ENCODE peak calls at places on chromosomes 5 and 9, in nine cellular contexts. G, U, F, C, N, H, Z, Y and K are unnamed samples.

GRCh38 chr9:127138444-127138843 is 16.0 kb upstream of the ANGPTL2 start:
- DNase-seq in G (no peak), U (no peak), F (no peak), C (no peak), N (no peak), H (no peak), Z (no peak), Y (no peak), K (no peak)

GRCh38 chr9:91071185-91071990 is 269.8 kb downstream of the SYK start:
- DNase-seq in G (no peak), U (peak), F (no peak), C (no peak), N (peak), H (peak), Z (peak), Y (no peak), K (no peak)

GRCh38 chr9:4339357-4339756 is 39.5 kb upstream of the GLIS3 start:
- DNase-seq in G (peak), U (peak), F (peak), C (peak), N (peak), H (peak), Z (peak), Y (peak), K (peak)

GRCh38 chr5:112636288-112636731 is 101.4 kb upstream of the APC start:
- DNase-seq in G (no peak), U (no peak), F (no peak), C (no peak), N (no peak), H (no peak), Z (no peak), Y (no peak), K (no peak)

GRCh38 chr5:81717815-81718214 is 33.1 kb downstream of the SSBP2 start:
- DNase-seq in G (no peak), U (no peak), F (no peak), C (no peak), N (no peak), H (peak), Z (no peak), Y (no peak), K (no peak)

GRCh38 chr9:134375430-134376385 is 49.5 kb downstream of the RXRA start:
- DNase-seq in G (no peak), U (peak), F (no peak), C (peak), N (no peak), H (peak), Z (no peak), Y (peak), K (peak)

GRCh38 chr9:112486221-112487007 is at the start of gene KIAA1958:
- DNase-seq in G (peak), U (peak), F (peak), C (peak), N (peak), H (peak), Z (peak), Y (peak), K (peak)

GRCh38 chr9:36298566-36298965 is 40.3 kb upstream of the GNE start:
- DNase-seq in G (no peak), U (no peak), F (no peak), C (no peak), N (no peak), H (no peak), Z (no peak), Y (no peak), K (no peak)

GRCh38 chr9:93308158-93308602 is 124.2 kb downstream of the WNK2 start:
- DNase-seq in G (no peak), U (no peak), F (no peak), C (no peak), N (no peak), H (no peak), Z (no peak), Y (no peak), K (no peak)

GRCh38 chr9:38125889-38126288 is 56.9 kb upstream of the SHB start:
- DNase-seq in G (no peak), U (no peak), F (no peak), C (no peak), N (no peak), H (no peak), Z (no peak), Y (no peak), K (no peak)

GRCh38 chr9:115015018-115015635 is 84.7 kb upstream of the TNFSF8 start:
- DNase-seq in G (no peak), U (peak), F (peak), C (peak), N (peak), H (peak), Z (peak), Y (peak), K (peak)

GRCh38 chr9:115012476-115012875 is 82.1 kb upstream of the TNFSF8 start:
- DNase-seq in G (no peak), U (no peak), F (no peak), C (no peak), N (no peak), H (no peak), Z (no peak), Y (no peak), K (no peak)

GRCh38 chr9:115014438-115014837 is 84.0 kb upstream of the TNFSF8 start:
- DNase-seq in G (no peak), U (no peak), F (no peak), C (no peak), N (no peak), H (no peak), Z (no peak), Y (no peak), K (no peak)

GRCh38 chr9:115016369-115016768 is 86.0 kb upstream of the TNFSF8 start:
- DNase-seq in G (no peak), U (no peak), F (no peak), C (no peak), N (no peak), H (no peak), Z (no peak), Y (no peak), K (no peak)

GRCh38 chr9:115013998-115014397 is 83.6 kb upstream of the TNFSF8 start:
- DNase-seq in G (no peak), U (peak), F (peak), C (peak), N (peak), H (peak), Z (peak), Y (peak), K (peak)
- TF ChIP-seq MAX in G (no peak), U (no peak), F (no peak), C (no peak), N (no peak), H (no peak), Z (no peak), Y (no peak), K (peak)

GRCh38 chr5:157213527-157214243 is 33.0 kb downstream of the ITK start:
- DNase-seq in G (no peak), U (no peak), F (no peak), C (no peak), N (no peak), H (no peak), Z (no peak), Y (no peak), K (no peak)

GRCh38 chr5:157216395-157217142 is 35.9 kb downstream of the ITK start:
- DNase-seq in G (no peak), U (no peak), F (no peak), C (no peak), N (no peak), H (no peak), Z (no peak), Y (no peak), K (no peak)

GRCh38 chr5:157214399-157214798 is 33.8 kb downstream of the ITK start:
- DNase-seq in G (no peak), U (no peak), F (no peak), C (no peak), N (no peak), H (no peak), Z (no peak), Y (no peak), K (no peak)

GRCh38 chr5:157215826-157216167 is 35.2 kb downstream of the ITK start:
- DNase-seq in G (no peak), U (no peak), F (no peak), C (no peak), N (no peak), H (no peak), Z (no peak), Y (no peak), K (no peak)

DNA sequence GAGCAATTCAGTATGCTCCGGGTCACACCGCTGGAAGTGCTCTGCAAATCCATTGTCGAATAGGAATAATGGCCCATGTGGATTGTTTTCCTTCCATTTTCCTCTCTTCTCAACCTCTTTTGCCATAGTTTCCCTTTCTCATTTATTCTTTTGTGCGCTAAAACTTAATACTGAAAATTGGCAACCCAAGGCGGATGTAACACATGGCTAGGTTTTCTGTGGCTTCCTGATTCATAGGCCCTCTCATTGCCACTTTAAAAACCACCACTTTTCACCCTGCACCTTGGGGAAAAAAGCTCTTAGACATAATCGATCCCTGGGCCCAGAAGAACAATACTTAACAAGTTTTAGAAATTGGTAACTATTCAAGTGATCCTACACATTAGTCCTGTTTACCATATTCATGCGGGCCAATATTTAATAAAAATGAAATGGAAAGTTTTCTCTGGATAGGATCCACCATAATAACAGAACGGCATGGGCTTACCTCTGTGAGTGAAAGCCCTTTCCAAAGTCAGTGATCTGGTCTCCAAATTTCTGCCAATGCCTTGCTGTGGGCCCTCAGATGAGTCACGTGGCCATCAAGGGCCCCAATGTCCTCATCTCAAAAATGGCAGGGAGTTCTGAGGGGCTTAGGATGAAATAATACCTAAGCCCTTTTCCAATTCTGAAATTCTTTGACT is 34.6 kb downstream of the ITK start:
- DNase-seq in G (peak), U (no peak), F (no peak), C (no peak), N (no peak), H (no peak), Z (no peak), Y (no peak), K (no peak)
- H3K4me3 ChIP-seq in G (peak), U (no peak), F (no peak), C (no peak), N (no peak), H (no peak), Z (no peak), Y (no peak), K (no peak)

GRCh38 chr5:103424008-103424407 is 138.6 kb downstream of the NUDT12 start:
- DNase-seq in G (no peak), U (no peak), F (no peak), C (no peak), N (no peak), H (no peak), Z (no peak), Y (no peak), K (no peak)
- TF ChIP-seq MAX in G (no peak), U (no peak), F (no peak), C (no peak), N (no peak), H (no peak), Z (no peak), Y (no peak), K (no peak)

GRCh38 chr9:101254733-101255473 is 129.9 kb downstream of the BAAT start:
- DNase-seq in G (no peak), U (peak), F (no peak), C (no peak), N (no peak), H (no peak), Z (peak), Y (no peak), K (no peak)
- H3K4me3 ChIP-seq in G (no peak), U (no peak), F (no peak), C (no peak), N (no peak), H (no peak), Z (no peak), Y (no peak), K (no peak)

GRCh38 chr5:1432296-1432695 is 12.9 kb downstream of the SLC6A3 start:
- DNase-seq in G (no peak), U (no peak), F (no peak), C (no peak), N (no peak), H (no peak), Z (no peak), Y (peak), K (no peak)

GRCh38 chr5:1430121-1430795 is 15.0 kb downstream of the SLC6A3 start:
- DNase-seq in G (no peak), U (no peak), F (no peak), C (no peak), N (no peak), H (no peak), Z (no peak), Y (no peak), K (no peak)

GRCh38 chr5:1429501-1429900 is 15.7 kb downstream of the SLC6A3 start:
- DNase-seq in G (no peak), U (no peak), F (no peak), C (no peak), N (no peak), H (peak), Z (no peak), Y (no peak), K (no peak)

GRCh38 chr5:1431896-1432295 is 13.3 kb downstream of the SLC6A3 start:
- DNase-seq in G (no peak), U (no peak), F (no peak), C (no peak), N (no peak), H (no peak), Z (no peak), Y (no peak), K (no peak)

GRCh38 chr5:1431021-1431811 is 14.0 kb downstream of the SLC6A3 start:
- DNase-seq in G (no peak), U (no peak), F (no peak), C (no peak), N (no peak), H (no peak), Z (no peak), Y (peak), K (no peak)
- TF ChIP-seq MAX in G (no peak), U (no peak), F (no peak), C (no peak), N (no peak), H (no peak), Z (no peak), Y (no peak), K (no peak)

DNA sequence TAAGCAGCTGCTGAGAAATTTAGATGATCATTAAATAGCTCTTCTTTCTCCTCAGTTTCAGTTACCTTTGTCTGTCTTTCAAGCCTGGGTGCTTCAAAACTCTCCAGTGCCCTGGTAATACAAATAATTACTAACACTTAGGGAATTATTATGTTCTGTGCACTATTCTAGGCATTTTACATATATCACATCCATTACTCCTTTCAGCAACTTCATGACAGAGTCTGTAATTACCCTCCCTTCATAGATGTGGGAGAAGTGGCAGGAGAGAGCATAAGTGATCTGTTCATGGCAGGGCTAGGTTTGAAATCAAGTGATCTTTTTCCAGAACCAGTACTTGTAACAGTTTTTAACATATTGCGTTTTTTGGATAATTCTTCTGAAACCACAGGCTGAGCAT is 32.0 kb downstream of the MAN2A1 start:
- DNase-seq in G (no peak), U (no peak), F (no peak), C (no peak), N (no peak), H (no peak), Z (no peak), Y (no peak), K (no peak)
- H3K4me3 ChIP-seq in G (no peak), U (no peak), F (no peak), C (no peak), N (no peak), H (no peak), Z (no peak), Y (no peak), K (no peak)

GRCh38 chr5:32814620-32815019 is 103.5 kb downstream of the NPR3 start:
- DNase-seq in G (no peak), U (peak), F (no peak), C (no peak), N (no peak), H (no peak), Z (no peak), Y (no peak), K (no peak)
- TF ChIP-seq MAX in G (no peak), U (no peak), F (no peak), C (no peak), N (no peak), H (no peak), Z (no peak), Y (no peak), K (no peak)

DNA sequence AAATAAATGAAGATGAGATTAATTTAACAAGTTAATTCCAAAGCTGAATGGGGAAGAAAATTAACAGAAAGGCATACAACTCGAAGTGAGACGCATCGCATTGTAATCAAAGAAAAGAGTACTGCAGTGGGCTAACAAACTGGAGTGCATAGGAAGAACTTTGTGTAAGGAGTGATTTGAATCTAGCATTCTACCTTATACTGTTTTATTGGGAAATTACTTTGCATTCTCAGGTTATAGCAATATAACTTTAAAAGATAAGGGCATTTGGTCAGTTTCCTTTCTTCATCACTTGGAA is 124.5 kb upstream of the TLE4 start:
- DNase-seq in G (no peak), U (no peak), F (no peak), C (no peak), N (no peak), H (no peak), Z (no peak), Y (no peak), K (no peak)
- H3K4me3 ChIP-seq in G (no peak), U (no peak), F (no peak), C (no peak), N (no peak), H (no peak), Z (no peak), Y (no peak), K (no peak)